ENCODE peak calls at places on chromosome 22, in ten cellular contexts. One of them, this sample, is unnamed.

GRCh38 chr22:28930357-28931007 is 47.1 kb downstream of the ZNRF3 start:
- DNase-seq in stimulated activated CD8-positive, alpha-beta memory T cell treated with anti-CD3 and anti-CD28 coated beads, Interleukin-4, amount 100 ng/mL, for 1 hour: no peak
- DNase-seq in activated CD8-positive, alpha-beta memory T cell treated with anti-CD3 and anti-CD28 coated beads, Interleukin-2, amount 50 U/mL, for 4 hours: no peak
- DNase-seq in endothelial cell of umbilical vein: peak
- DNase-seq in naive thymus-derived CD4-positive, alpha-beta T cell: no peak
- DNase-seq in A549: no peak
- DNase-seq in GM04503: no peak
- DNase-seq in EL: no peak
- DNase-seq in anterior cingulate cortex: no peak
- DNase-seq in right cardiac atrium: no peak
- DNase-seq in this sample: no peak

GRCh38 chr22:44685384-44686056 is 16.5 kb upstream of the PRR5 start:
- DNase-seq in stimulated activated CD8-positive, alpha-beta memory T cell treated with anti-CD3 and anti-CD28 coated beads, Interleukin-4, amount 100 ng/mL, for 1 hour: no peak
- DNase-seq in activated CD8-positive, alpha-beta memory T cell treated with anti-CD3 and anti-CD28 coated beads, Interleukin-2, amount 50 U/mL, for 4 hours: peak
- DNase-seq in endothelial cell of umbilical vein: no peak
- DNase-seq in naive thymus-derived CD4-positive, alpha-beta T cell: peak
- DNase-seq in A549: peak
- DNase-seq in GM04503: no peak
- DNase-seq in EL: peak
- DNase-seq in anterior cingulate cortex: no peak
- DNase-seq in right cardiac atrium: peak
- DNase-seq in this sample: no peak

GRCh38 chr22:42500164-42500835 is 19.3 kb downstream of the RRP7A start:
- DNase-seq in stimulated activated CD8-positive, alpha-beta memory T cell treated with anti-CD3 and anti-CD28 coated beads, Interleukin-4, amount 100 ng/mL, for 1 hour: peak
- DNase-seq in activated CD8-positive, alpha-beta memory T cell treated with anti-CD3 and anti-CD28 coated beads, Interleukin-2, amount 50 U/mL, for 4 hours: peak
- DNase-seq in endothelial cell of umbilical vein: peak
- DNase-seq in naive thymus-derived CD4-positive, alpha-beta T cell: peak
- DNase-seq in A549: peak
- DNase-seq in GM04503: no peak
- DNase-seq in EL: peak
- DNase-seq in anterior cingulate cortex: peak
- DNase-seq in right cardiac atrium: peak
- DNase-seq in this sample: peak

GRCh38 chr22:20063271-20064139 is 16.5 kb upstream of the DGCR8 start:
- DNase-seq in stimulated activated CD8-positive, alpha-beta memory T cell treated with anti-CD3 and anti-CD28 coated beads, Interleukin-4, amount 100 ng/mL, for 1 hour: no peak
- DNase-seq in activated CD8-positive, alpha-beta memory T cell treated with anti-CD3 and anti-CD28 coated beads, Interleukin-2, amount 50 U/mL, for 4 hours: no peak
- DNase-seq in endothelial cell of umbilical vein: no peak
- DNase-seq in naive thymus-derived CD4-positive, alpha-beta T cell: no peak
- DNase-seq in A549: no peak
- DNase-seq in GM04503: no peak
- DNase-seq in EL: no peak
- DNase-seq in anterior cingulate cortex: no peak
- DNase-seq in right cardiac atrium: no peak
- DNase-seq in this sample: no peak

GRCh38 chr22:44999687-45000086 is 10.1 kb downstream of the PHF21B start:
- DNase-seq in stimulated activated CD8-positive, alpha-beta memory T cell treated with anti-CD3 and anti-CD28 coated beads, Interleukin-4, amount 100 ng/mL, for 1 hour: no peak
- DNase-seq in activated CD8-positive, alpha-beta memory T cell treated with anti-CD3 and anti-CD28 coated beads, Interleukin-2, amount 50 U/mL, for 4 hours: no peak
- DNase-seq in endothelial cell of umbilical vein: no peak
- DNase-seq in naive thymus-derived CD4-positive, alpha-beta T cell: no peak
- DNase-seq in A549: no peak
- DNase-seq in GM04503: no peak
- DNase-seq in EL: no peak
- DNase-seq in anterior cingulate cortex: no peak
- DNase-seq in right cardiac atrium: no peak
- DNase-seq in this sample: no peak

GRCh38 chr22:24128631-24129601 is 52.4 kb upstream of the SUSD2 start:
- DNase-seq in stimulated activated CD8-positive, alpha-beta memory T cell treated with anti-CD3 and anti-CD28 coated beads, Interleukin-4, amount 100 ng/mL, for 1 hour: no peak
- DNase-seq in activated CD8-positive, alpha-beta memory T cell treated with anti-CD3 and anti-CD28 coated beads, Interleukin-2, amount 50 U/mL, for 4 hours: no peak
- DNase-seq in endothelial cell of umbilical vein: no peak
- DNase-seq in naive thymus-derived CD4-positive, alpha-beta T cell: no peak
- DNase-seq in A549: no peak
- DNase-seq in GM04503: no peak
- DNase-seq in EL: no peak
- DNase-seq in anterior cingulate cortex: no peak
- DNase-seq in right cardiac atrium: no peak
- DNase-seq in this sample: no peak

GRCh38 chr22:26610072-26610958 is 7.5 kb downstream of the CRYBB1 start:
- DNase-seq in stimulated activated CD8-positive, alpha-beta memory T cell treated with anti-CD3 and anti-CD28 coated beads, Interleukin-4, amount 100 ng/mL, for 1 hour: no peak
- DNase-seq in activated CD8-positive, alpha-beta memory T cell treated with anti-CD3 and anti-CD28 coated beads, Interleukin-2, amount 50 U/mL, for 4 hours: peak
- DNase-seq in endothelial cell of umbilical vein: no peak
- DNase-seq in naive thymus-derived CD4-positive, alpha-beta T cell: peak
- DNase-seq in A549: no peak
- DNase-seq in GM04503: peak
- DNase-seq in EL: peak
- DNase-seq in anterior cingulate cortex: no peak
- DNase-seq in right cardiac atrium: no peak
- DNase-seq in this sample: peak

GRCh38 chr22:38029901-38030300 is 27.3 kb upstream of the PICK1 start:
- DNase-seq in stimulated activated CD8-positive, alpha-beta memory T cell treated with anti-CD3 and anti-CD28 coated beads, Interleukin-4, amount 100 ng/mL, for 1 hour: no peak
- DNase-seq in activated CD8-positive, alpha-beta memory T cell treated with anti-CD3 and anti-CD28 coated beads, Interleukin-2, amount 50 U/mL, for 4 hours: no peak
- DNase-seq in endothelial cell of umbilical vein: no peak
- DNase-seq in naive thymus-derived CD4-positive, alpha-beta T cell: no peak
- DNase-seq in A549: no peak
- DNase-seq in GM04503: no peak
- DNase-seq in EL: no peak
- DNase-seq in anterior cingulate cortex: no peak
- DNase-seq in right cardiac atrium: no peak
- DNase-seq in this sample: no peak

GRCh38 chr22:23496445-23496833 is 83.7 kb downstream of the IGLL1 start:
- DNase-seq in stimulated activated CD8-positive, alpha-beta memory T cell treated with anti-CD3 and anti-CD28 coated beads, Interleukin-4, amount 100 ng/mL, for 1 hour: no peak
- DNase-seq in activated CD8-positive, alpha-beta memory T cell treated with anti-CD3 and anti-CD28 coated beads, Interleukin-2, amount 50 U/mL, for 4 hours: no peak
- DNase-seq in endothelial cell of umbilical vein: no peak
- DNase-seq in naive thymus-derived CD4-positive, alpha-beta T cell: no peak
- DNase-seq in A549: no peak
- DNase-seq in GM04503: no peak
- DNase-seq in EL: no peak
- DNase-seq in anterior cingulate cortex: no peak
- DNase-seq in right cardiac atrium: no peak
- DNase-seq in this sample: no peak

GRCh38 chr22:31925056-31925455 is 19.3 kb upstream of the YWHAH start:
- DNase-seq in stimulated activated CD8-positive, alpha-beta memory T cell treated with anti-CD3 and anti-CD28 coated beads, Interleukin-4, amount 100 ng/mL, for 1 hour: no peak
- DNase-seq in activated CD8-positive, alpha-beta memory T cell treated with anti-CD3 and anti-CD28 coated beads, Interleukin-2, amount 50 U/mL, for 4 hours: no peak
- DNase-seq in endothelial cell of umbilical vein: no peak
- DNase-seq in naive thymus-derived CD4-positive, alpha-beta T cell: no peak
- DNase-seq in A549: no peak
- DNase-seq in GM04503: no peak
- DNase-seq in EL: no peak
- DNase-seq in anterior cingulate cortex: no peak
- DNase-seq in right cardiac atrium: no peak
- DNase-seq in this sample: no peak

GRCh38 chr22:42066133-42066761 is 4.4 kb downstream of the NAGA start:
- DNase-seq in stimulated activated CD8-positive, alpha-beta memory T cell treated with anti-CD3 and anti-CD28 coated beads, Interleukin-4, amount 100 ng/mL, for 1 hour: no peak
- DNase-seq in activated CD8-positive, alpha-beta memory T cell treated with anti-CD3 and anti-CD28 coated beads, Interleukin-2, amount 50 U/mL, for 4 hours: no peak
- DNase-seq in endothelial cell of umbilical vein: no peak
- DNase-seq in naive thymus-derived CD4-positive, alpha-beta T cell: peak
- DNase-seq in A549: no peak
- DNase-seq in GM04503: no peak
- DNase-seq in EL: no peak
- DNase-seq in anterior cingulate cortex: no peak
- DNase-seq in right cardiac atrium: no peak
- DNase-seq in this sample: no peak

GRCh38 chr22:34972498-34972897 is 93.5 kb upstream of the ISX start:
- DNase-seq in stimulated activated CD8-positive, alpha-beta memory T cell treated with anti-CD3 and anti-CD28 coated beads, Interleukin-4, amount 100 ng/mL, for 1 hour: no peak
- DNase-seq in activated CD8-positive, alpha-beta memory T cell treated with anti-CD3 and anti-CD28 coated beads, Interleukin-2, amount 50 U/mL, for 4 hours: no peak
- DNase-seq in endothelial cell of umbilical vein: no peak
- DNase-seq in naive thymus-derived CD4-positive, alpha-beta T cell: no peak
- DNase-seq in A549: no peak
- DNase-seq in GM04503: no peak
- DNase-seq in EL: no peak
- DNase-seq in anterior cingulate cortex: no peak
- DNase-seq in right cardiac atrium: no peak
- DNase-seq in this sample: no peak

GRCh38 chr22:26679003-26679629 is 21.7 kb downstream of the MIAT start:
- DNase-seq in stimulated activated CD8-positive, alpha-beta memory T cell treated with anti-CD3 and anti-CD28 coated beads, Interleukin-4, amount 100 ng/mL, for 1 hour: peak
- DNase-seq in activated CD8-positive, alpha-beta memory T cell treated with anti-CD3 and anti-CD28 coated beads, Interleukin-2, amount 50 U/mL, for 4 hours: peak
- DNase-seq in endothelial cell of umbilical vein: peak
- DNase-seq in naive thymus-derived CD4-positive, alpha-beta T cell: peak
- DNase-seq in A549: peak
- DNase-seq in GM04503: no peak
- DNase-seq in EL: peak
- DNase-seq in anterior cingulate cortex: peak
- DNase-seq in right cardiac atrium: peak
- DNase-seq in this sample: peak

GRCh38 chr22:23078462-23078787 is 8.1 kb downstream of the GNAZ start:
- DNase-seq in stimulated activated CD8-positive, alpha-beta memory T cell treated with anti-CD3 and anti-CD28 coated beads, Interleukin-4, amount 100 ng/mL, for 1 hour: no peak
- DNase-seq in activated CD8-positive, alpha-beta memory T cell treated with anti-CD3 and anti-CD28 coated beads, Interleukin-2, amount 50 U/mL, for 4 hours: no peak
- DNase-seq in endothelial cell of umbilical vein: no peak
- DNase-seq in naive thymus-derived CD4-positive, alpha-beta T cell: no peak
- DNase-seq in A549: no peak
- DNase-seq in GM04503: no peak
- DNase-seq in EL: no peak
- DNase-seq in anterior cingulate cortex: no peak
- DNase-seq in right cardiac atrium: no peak
- DNase-seq in this sample: no peak

GRCh38 chr22:48241658-48242057 is 1479.2 kb downstream of the TBC1D22A start:
- DNase-seq in stimulated activated CD8-positive, alpha-beta memory T cell treated with anti-CD3 and anti-CD28 coated beads, Interleukin-4, amount 100 ng/mL, for 1 hour: no peak
- DNase-seq in activated CD8-positive, alpha-beta memory T cell treated with anti-CD3 and anti-CD28 coated beads, Interleukin-2, amount 50 U/mL, for 4 hours: no peak
- DNase-seq in endothelial cell of umbilical vein: no peak
- DNase-seq in naive thymus-derived CD4-positive, alpha-beta T cell: no peak
- DNase-seq in A549: no peak
- DNase-seq in GM04503: no peak
- DNase-seq in EL: no peak
- DNase-seq in anterior cingulate cortex: no peak
- DNase-seq in right cardiac atrium: no peak
- DNase-seq in this sample: peak

GRCh38 chr22:40666151-40666848 is 13.0 kb upstream of the MCHR1 start:
- DNase-seq in stimulated activated CD8-positive, alpha-beta memory T cell treated with anti-CD3 and anti-CD28 coated beads, Interleukin-4, amount 100 ng/mL, for 1 hour: no peak
- DNase-seq in activated CD8-positive, alpha-beta memory T cell treated with anti-CD3 and anti-CD28 coated beads, Interleukin-2, amount 50 U/mL, for 4 hours: no peak
- DNase-seq in endothelial cell of umbilical vein: peak
- DNase-seq in naive thymus-derived CD4-positive, alpha-beta T cell: no peak
- DNase-seq in A549: no peak
- DNase-seq in GM04503: peak
- DNase-seq in EL: peak
- DNase-seq in anterior cingulate cortex: no peak
- DNase-seq in right cardiac atrium: peak
- DNase-seq in this sample: no peak

GRCh38 chr22:17797721-17798559 is 23.7 kb upstream of the BID start:
- DNase-seq in stimulated activated CD8-positive, alpha-beta memory T cell treated with anti-CD3 and anti-CD28 coated beads, Interleukin-4, amount 100 ng/mL, for 1 hour: no peak
- DNase-seq in activated CD8-positive, alpha-beta memory T cell treated with anti-CD3 and anti-CD28 coated beads, Interleukin-2, amount 50 U/mL, for 4 hours: no peak
- DNase-seq in endothelial cell of umbilical vein: no peak
- DNase-seq in naive thymus-derived CD4-positive, alpha-beta T cell: no peak
- DNase-seq in A549: no peak
- DNase-seq in GM04503: no peak
- DNase-seq in EL: no peak
- DNase-seq in anterior cingulate cortex: no peak
- DNase-seq in right cardiac atrium: no peak
- DNase-seq in this sample: no peak

GRCh38 chr22:46002757-46003270 is 25.9 kb upstream of the WNT7B start:
- DNase-seq in stimulated activated CD8-positive, alpha-beta memory T cell treated with anti-CD3 and anti-CD28 coated beads, Interleukin-4, amount 100 ng/mL, for 1 hour: no peak
- DNase-seq in activated CD8-positive, alpha-beta memory T cell treated with anti-CD3 and anti-CD28 coated beads, Interleukin-2, amount 50 U/mL, for 4 hours: no peak
- DNase-seq in endothelial cell of umbilical vein: no peak
- DNase-seq in naive thymus-derived CD4-positive, alpha-beta T cell: no peak
- DNase-seq in A549: peak
- DNase-seq in GM04503: peak
- DNase-seq in EL: peak
- DNase-seq in anterior cingulate cortex: no peak
- DNase-seq in right cardiac atrium: peak
- DNase-seq in this sample: no peak

GRCh38 chr22:24841261-24841660 is 35.2 kb downstream of the SGSM1 start:
- DNase-seq in stimulated activated CD8-positive, alpha-beta memory T cell treated with anti-CD3 and anti-CD28 coated beads, Interleukin-4, amount 100 ng/mL, for 1 hour: no peak
- DNase-seq in activated CD8-positive, alpha-beta memory T cell treated with anti-CD3 and anti-CD28 coated beads, Interleukin-2, amount 50 U/mL, for 4 hours: no peak
- DNase-seq in endothelial cell of umbilical vein: no peak
- DNase-seq in naive thymus-derived CD4-positive, alpha-beta T cell: no peak
- DNase-seq in A549: no peak
- DNase-seq in GM04503: no peak
- DNase-seq in EL: no peak
- DNase-seq in anterior cingulate cortex: no peak
- DNase-seq in right cardiac atrium: no peak
- DNase-seq in this sample: no peak

This sample was measured in posterior cingulate gyrus.